ENCODE peak calls at places on chromosomes 13 and 19, in five cellular contexts. P is B cell, H is MCF 10A, Z is WTC11, B is GM12865. T is an unnamed sample.

GRCh38 chr19:29663861-29664752 is 1.2 kb upstream of the PLEKHF1 start:
- DNase-seq in P (peak), H (peak), Z (no peak), B (no peak), T (no peak)

GRCh38 chr19:29841559-29842367 is 30.0 kb downstream of the CCNE1 start:
- DNase-seq in P (no peak), H (peak), Z (no peak), B (peak), T (no peak)

GRCh38 chr19:58538257-58539168 is 5.4 kb upstream of the TRIM28 start:
- DNase-seq in P (no peak), H (no peak), Z (peak), B (peak), T (peak)

GRCh38 chr13:110682746-110683145 is 23.2 kb downstream of the CARS2 start:
- DNase-seq in P (no peak), H (no peak), Z (no peak), B (no peak), T (no peak)

GRCh38 chr19:1278713-1279112 is 3.4 kb downstream of the FAM174C start:
- DNase-seq in P (no peak), H (no peak), Z (no peak), B (no peak), T (no peak)

GRCh38 chr19:47417107-47417745 is 2.1 kb downstream of the MEIS3 start:
- DNase-seq in P (no peak), H (no peak), Z (no peak), B (no peak), T (no peak)

GRCh38 chr13:90039516-90039915 is 1308.0 kb upstream of the MIR17HG start:
- DNase-seq in P (no peak), H (no peak), Z (no peak), B (no peak), T (no peak)

GRCh38 chr19:29926801-29927200 is 15.2 kb upstream of the URI1 start:
- DNase-seq in P (no peak), H (no peak), Z (no peak), B (no peak), T (no peak)

GRCh38 chr19:23554548-23554947 is 132.5 kb downstream of the ZNF675 start:
- DNase-seq in P (no peak), H (peak), Z (no peak), B (no peak), T (no peak)

GRCh38 chr13:79776538-79776937 is 295.6 kb downstream of the NDFIP2 start:
- DNase-seq in P (no peak), H (no peak), Z (no peak), B (no peak), T (no peak)

GRCh38 chr13:42318570-42318969 is 46.6 kb downstream of the AKAP11 start:
- DNase-seq in P (no peak), H (no peak), Z (no peak), B (no peak), T (no peak)

GRCh38 chr13:47287291-47287751 is 390.5 kb upstream of the HTR2A start:
- DNase-seq in P (no peak), H (no peak), Z (no peak), B (no peak), T (no peak)

GRCh38 chr19:22619371-22619770 is 14.8 kb upstream of the ZNF492 start:
- DNase-seq in P (no peak), H (no peak), Z (no peak), B (no peak), T (no peak)

GRCh38 chr13:44271915-44272341 is 101.7 kb upstream of the SERP2 start:
- DNase-seq in P (no peak), H (no peak), Z (no peak), B (no peak), T (no peak)

GRCh38 chr19:57351867-57352266 is 796 bp downstream of the ZNF304 start:
- DNase-seq in P (no peak), H (no peak), Z (no peak), B (no peak), T (peak)

GRCh38 chr13:73064991-73065390 is 6.2 kb downstream of the KLF5 start:
- DNase-seq in P (no peak), H (no peak), Z (no peak), B (no peak), T (no peak)

GRCh38 chr13:71842003-71842402 is 25.0 kb downstream of the DACH1 start:
- DNase-seq in P (no peak), H (no peak), Z (no peak), B (no peak), T (no peak)

GRCh38 chr13:93534181-93534700 is 307.6 kb downstream of the GPC6 start:
- DNase-seq in P (no peak), H (no peak), Z (no peak), B (no peak), T (no peak)

GRCh38 chr13:77430377-77430951 is 103.6 kb upstream of the MYCBP2 start:
- DNase-seq in P (no peak), H (no peak), Z (no peak), B (peak), T (no peak)

GRCh38 chr13:114089341-114089740 is 43.1 kb downstream of the RASA3 start:
- DNase-seq in P (no peak), H (no peak), Z (peak), B (no peak), T (no peak)

GRCh38 chr19:13984875-13985741 is 21.0 kb downstream of the RFX1 start:
- DNase-seq in P (peak), H (no peak), Z (no peak), B (no peak), T (no peak)

GRCh38 chr13:38366954-38367645 is 17.4 kb downstream of the UFM1 start:
- DNase-seq in P (no peak), H (peak), Z (no peak), B (no peak), T (no peak)

GRCh38 chr13:94114166-94114565 is 365.3 kb downstream of the DCT start:
- DNase-seq in P (no peak), H (no peak), Z (no peak), B (no peak), T (no peak)

GRCh38 chr13:88979465-88980180 is 1308.5 kb downstream of the SLITRK5 start:
- DNase-seq in P (no peak), H (peak), Z (no peak), B (peak), T (no peak)

DNA sequence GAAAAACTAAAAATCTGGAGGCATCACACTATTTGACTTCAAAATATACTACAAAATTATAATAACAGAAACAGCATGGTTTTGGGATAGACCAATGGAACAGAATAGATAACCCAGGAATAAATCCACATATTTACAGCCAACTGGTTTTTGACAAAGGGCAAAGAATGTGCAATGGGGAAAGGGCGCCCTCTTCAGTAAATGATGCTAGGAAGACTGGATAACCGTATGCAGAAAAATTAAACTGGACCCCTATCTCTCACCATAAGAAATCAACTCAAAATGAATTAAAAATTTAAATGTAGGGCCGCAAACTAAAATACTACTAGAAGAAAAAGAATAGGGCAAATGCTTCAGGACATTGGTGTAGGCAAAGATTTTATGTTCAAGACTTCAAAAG is 440.5 kb upstream of the SGCG start:
- DNase-seq in P (no peak), H (no peak), Z (peak), B (no peak), T (no peak)
- TF ChIP-seq CTCF in P (no peak), H (peak), Z (peak), B (no peak), T (no peak)

DNA sequence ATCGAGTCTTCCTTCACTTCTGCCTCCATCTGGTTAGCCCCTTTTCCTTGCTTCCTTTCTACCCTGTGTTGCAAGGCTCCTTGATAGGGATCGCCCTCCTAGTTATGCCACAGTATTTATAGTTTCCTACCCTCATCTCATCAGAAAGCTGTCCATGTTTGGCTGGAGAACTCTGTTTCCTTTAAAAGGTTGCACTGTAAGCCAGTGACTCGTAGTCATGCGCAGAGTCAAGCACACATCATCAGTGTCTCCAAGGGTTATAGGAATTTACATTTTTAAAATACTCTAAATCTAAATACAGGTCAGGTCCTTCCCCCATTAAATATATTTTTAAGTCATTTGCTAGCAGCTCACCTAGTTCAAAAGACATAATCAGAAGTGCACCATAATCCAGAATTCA is 81.2 kb downstream of the GPR12 start:
- DNase-seq in P (no peak), H (no peak), Z (no peak), B (no peak), T (no peak)
- TF ChIP-seq CTCF in P (no peak), H (no peak), Z (no peak), B (no peak), T (no peak)

GRCh38 chr19:46371371-46371901 is 24.5 kb downstream of the PPP5C start:
- DNase-seq in P (no peak), H (no peak), Z (no peak), B (no peak), T (no peak)
- TF ChIP-seq CTCF in P (no peak), H (no peak), Z (no peak), B (no peak), T (no peak)

GRCh38 chr13:28548872-28549271 is 53.9 kb upstream of the FLT1 start:
- DNase-seq in P (no peak), H (no peak), Z (no peak), B (no peak), T (no peak)
- TF ChIP-seq CTCF in P (no peak), H (no peak), Z (no peak), B (no peak), T (no peak)

DNA sequence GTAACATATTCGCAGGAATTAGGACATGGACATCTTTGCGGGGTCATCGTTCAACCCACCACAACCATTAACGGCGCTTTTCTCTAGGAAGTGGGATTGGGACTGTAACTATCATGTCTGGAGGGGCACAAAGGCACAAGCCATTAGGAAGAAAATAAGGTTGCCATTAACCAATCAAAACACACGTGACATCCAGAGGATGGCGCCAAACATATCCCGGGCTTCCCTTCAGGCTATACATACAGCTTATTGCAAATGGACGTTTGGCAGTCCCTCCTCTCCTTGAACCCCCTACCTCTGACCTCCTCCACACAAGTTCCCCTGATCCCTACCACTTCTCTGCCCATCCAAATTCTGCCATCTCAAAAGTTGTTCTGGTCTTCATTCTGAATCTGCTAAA is 26.6 kb upstream of the GSX1 start:
- DNase-seq in P (no peak), H (no peak), Z (no peak), B (no peak), T (no peak)
- TF ChIP-seq CTCF in P (no peak), H (no peak), Z (no peak), B (no peak), T (no peak)

GRCh38 chr13:33263484-33263883 is 22.1 kb downstream of the STARD13 start:
- DNase-seq in P (no peak), H (no peak), Z (no peak), B (no peak), T (no peak)

GRCh38 chr13:33262554-33262953 is 23.0 kb downstream of the STARD13 start:
- DNase-seq in P (no peak), H (no peak), Z (no peak), B (no peak), T (no peak)

GRCh38 chr13:33263976-33264619 is 21.5 kb downstream of the STARD13 start:
- DNase-seq in P (no peak), H (no peak), Z (no peak), B (no peak), T (no peak)

GRCh38 chr13:33262069-33262487 is 23.5 kb downstream of the STARD13 start:
- DNase-seq in P (no peak), H (peak), Z (peak), B (peak), T (no peak)

DNA sequence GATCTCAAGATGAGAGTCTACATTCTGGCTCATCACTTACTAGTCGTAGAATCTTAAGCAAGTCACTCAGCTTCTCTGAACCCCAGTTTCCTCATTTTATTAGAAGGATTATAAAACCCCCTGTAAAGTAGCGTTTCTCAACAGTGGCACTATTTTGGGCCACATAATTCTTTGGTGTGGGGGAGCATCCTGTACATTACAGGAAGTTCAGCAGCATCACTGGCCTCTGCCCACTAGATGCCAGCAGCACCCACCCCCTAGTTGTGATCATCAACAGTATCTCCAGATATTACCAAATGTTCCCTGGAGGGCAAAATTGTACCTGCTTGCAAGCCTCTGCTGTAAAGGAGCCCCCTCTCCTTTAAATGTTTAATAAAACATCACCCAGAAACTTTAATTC is 22.6 kb downstream of the STARD13 start:
- DNase-seq in P (no peak), H (no peak), Z (no peak), B (peak), T (no peak)
- TF ChIP-seq CTCF in P (no peak), H (no peak), Z (no peak), B (peak), T (no peak)

GRCh38 chr13:101942535-101943157 is 459.2 kb downstream of the FGF14 start:
- DNase-seq in P (no peak), H (no peak), Z (no peak), B (no peak), T (no peak)
- TF ChIP-seq CTCF in P (no peak), H (no peak), Z (no peak), B (no peak), T (no peak)

DNA sequence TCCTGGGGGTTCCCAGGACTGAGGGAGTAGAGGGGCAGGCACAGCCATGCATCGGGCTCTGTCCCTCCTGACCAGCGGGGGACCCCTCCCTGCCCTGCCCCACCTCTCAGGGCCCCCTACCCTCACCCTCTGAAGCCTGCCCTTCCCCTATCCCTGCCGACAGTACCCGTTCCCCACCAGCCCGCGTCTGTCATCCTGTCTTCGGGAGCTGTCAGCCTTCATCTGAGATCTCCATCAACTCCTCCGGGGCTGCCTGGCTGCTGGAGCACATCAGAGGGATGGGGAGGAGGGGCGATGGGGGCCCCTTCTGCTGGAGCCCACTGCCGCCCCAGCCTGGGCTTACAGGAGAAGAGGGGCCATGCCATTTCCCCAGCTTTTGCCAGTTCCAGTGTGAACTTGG is 6.2 kb upstream of the SHD start:
- DNase-seq in P (peak), H (no peak), Z (no peak), B (no peak), T (no peak)
- TF ChIP-seq CTCF in P (no peak), H (no peak), Z (no peak), B (no peak), T (no peak)

GRCh38 chr19:6272913-6273600 is 6.7 kb downstream of the MLLT1 start:
- DNase-seq in P (no peak), H (no peak), Z (no peak), B (no peak), T (no peak)

GRCh38 chr19:6273701-6274601 is 5.8 kb downstream of the MLLT1 start:
- DNase-seq in P (no peak), H (peak), Z (no peak), B (no peak), T (peak)

GRCh38 chr19:6271251-6271650 is 8.5 kb downstream of the MLLT1 start:
- DNase-seq in P (no peak), H (no peak), Z (peak), B (no peak), T (no peak)

GRCh38 chr19:6271721-6272410 is 7.9 kb downstream of the MLLT1 start:
- DNase-seq in P (peak), H (no peak), Z (peak), B (no peak), T (no peak)

GRCh38 chr19:6272411-6272791 is 7.4 kb downstream of the MLLT1 start:
- DNase-seq in P (no peak), H (no peak), Z (no peak), B (no peak), T (no peak)
- TF ChIP-seq CTCF in P (no peak), H (no peak), Z (no peak), B (no peak), T (no peak)

T was measured in GM13976.